ENCODE peak calls at places on chromosome 15, in six cellular contexts. C is stimulated activated CD4-positive, alpha-beta T cell treated with anti-CD3 and anti-CD28 coated beads, Interleukin-1b, Interleukin-23, amount 100 ng/mL, for 1 hour; G is fibroblast of the conjunctiva; N is testis; P is left ventricle myocardium superior; T is Karpas-422. L is an unnamed sample.

GRCh38 chr15:40032125-40032839 is 6.7 kb downstream of the SRP14 start:
- DNase-seq in C (no peak), G (no peak), N (peak; percentile 49), P (no peak), T (no peak), L (no peak)

GRCh38 chr15:55912982-55913381 is 80.4 kb downstream of the NEDD4 start:
- DNase-seq in C (no peak), G (no peak), N (no peak), P (no peak), T (no peak), L (no peak)

GRCh38 chr15:74278269-74278668 is 42.1 kb downstream of the CCDC33 start:
- DNase-seq in C (no peak), G (no peak), N (no peak), P (no peak), T (no peak), L (no peak)

GRCh38 chr15:100285641-100286295 is 56.0 kb downstream of the ADAMTS17 start:
- DNase-seq in C (no peak), G (no peak), N (no peak), P (no peak), T (no peak), L (no peak)

GRCh38 chr15:25613113-25613512 is 174.3 kb upstream of the UBE3A start:
- DNase-seq in C (no peak), G (no peak), N (no peak), P (no peak), T (no peak), L (no peak)

GRCh38 chr15:91866371-91866905 is 12.9 kb downstream of the SLCO3A1 start:
- DNase-seq in C (no peak), G (no peak), N (no peak), P (peak; percentile 50), T (no peak), L (no peak)

GRCh38 chr15:84985158-84985557 is 3.5 kb downstream of the PDE8A start:
- DNase-seq in C (no peak), G (no peak), N (no peak), P (no peak), T (no peak), L (no peak)

GRCh38 chr15:22873204-22873701 is 34.8 kb downstream of the NIPA2 start:
- DNase-seq in C (no peak), G (peak; percentile 29), N (no peak), P (no peak), T (no peak), L (no peak)

GRCh38 chr15:64586974-64587373 is 126.6 kb downstream of the ZNF609 start:
- DNase-seq in C (no peak), G (no peak), N (no peak), P (no peak), T (no peak), L (peak; percentile 29)

GRCh38 chr15:31125061-31125460 is 23.5 kb upstream of the TRPM1 start:
- DNase-seq in C (no peak), G (no peak), N (no peak), P (no peak), T (no peak), L (no peak)

GRCh38 chr15:70628542-70628941 is 134.8 kb downstream of the UACA start:
- DNase-seq in C (no peak), G (no peak), N (no peak), P (no peak), T (no peak), L (no peak)

GRCh38 chr15:100306098-100306497 is 35.7 kb downstream of the ADAMTS17 start:
- DNase-seq in C (no peak), G (no peak), N (no peak), P (no peak), T (no peak), L (no peak)

GRCh38 chr15:31328425-31328998 is 1.9 kb downstream of the KLF13 start:
- DNase-seq in C (no peak), G (no peak), N (peak; percentile 71), P (no peak), T (peak; percentile 73), L (peak; percentile 95)

GRCh38 chr15:66986951-66987350 is 78.5 kb upstream of the SMAD3 start:
- DNase-seq in C (no peak), G (no peak), N (no peak), P (no peak), T (no peak), L (no peak)

GRCh38 chr15:85792872-85793621 is 1.7 kb downstream of the KLHL25 start:
- DNase-seq in C (no peak), G (no peak), N (no peak), P (no peak), T (no peak), L (no peak)

GRCh38 chr15:91135201-91136130 is 35.4 kb downstream of the SV2B start:
- DNase-seq in C (no peak), G (no peak), N (no peak), P (no peak), T (no peak), L (no peak)

GRCh38 chr15:99090938-99091337 is 13.9 kb upstream of the SYNM start:
- DNase-seq in C (no peak), G (no peak), N (no peak), P (no peak), T (no peak), L (no peak)

GRCh38 chr15:35741881-35742280 is 195.9 kb upstream of the DPH6 start:
- DNase-seq in C (no peak), G (no peak), N (no peak), P (no peak), T (no peak), L (no peak)

GRCh38 chr15:26201177-26201858 is 338.2 kb upstream of the ATP10A start:
- DNase-seq in C (no peak), G (no peak), N (no peak), P (no peak), T (no peak), L (no peak)